ENCODE peak calls at places on chromosomes 2 and 18, in four cellular contexts. Y, H, P and L are unnamed samples.

GRCh38 chr2:25230626-25231311 is 62.4 kb upstream of the POMC start:
- DNase-seq in H (no peak), Y (no peak), P (no peak), L (peak)

GRCh38 chr2:198994678-198995077 is 463.1 kb downstream of the SATB2 start:
- DNase-seq in P (no peak), H (no peak), Y (no peak), L (no peak)

GRCh38 chr18:26642461-26643348 is 94.4 kb upstream of the KCTD1 start:
- DNase-seq in H (no peak), P (no peak), Y (no peak), L (no peak)

GRCh38 chr2:28638102-28638501 is 113.5 kb upstream of the PPP1CB start:
- DNase-seq in P (no peak), Y (no peak), H (no peak), L (no peak)

GRCh38 chr2:60439219-60439974 is 114.1 kb downstream of the BCL11A start:
- DNase-seq in H (peak), Y (peak), P (peak), L (peak)

GRCh38 chr2:138003411-138003810 is 39.1 kb downstream of the HNMT start:
- DNase-seq in H (no peak), Y (no peak), P (no peak), L (no peak)

GRCh38 chr2:96690306-96691021 is 47.9 kb downstream of the FER1L5 start:
- DNase-seq in P (no peak), H (no peak), Y (no peak), L (no peak)

GRCh38 chr2:207831569-207832248 is 62.0 kb upstream of the FZD5 start:
- DNase-seq in P (peak), H (no peak), Y (no peak), L (no peak)

GRCh38 chr18:676747-677544 is 19.5 kb downstream of the TYMS start:
- DNase-seq in Y (no peak), H (no peak), P (no peak), L (no peak)

GRCh38 chr18:33596178-33596854 is 18.3 kb downstream of the ASXL3 start:
- DNase-seq in Y (no peak), H (no peak), P (no peak), L (no peak)

GRCh38 chr2:170170281-170171035 is 7.5 kb upstream of the MYO3B start:
- DNase-seq in Y (no peak), H (no peak), P (no peak), L (peak)

GRCh38 chr2:187338679-187339121 is 109.4 kb downstream of the CALCRL start:
- DNase-seq in Y (no peak), P (no peak), H (no peak), L (no peak)

GRCh38 chr18:49682301-49683190 is 120.7 kb downstream of the LIPG start:
- DNase-seq in Y (no peak), H (no peak), P (no peak), L (no peak)

GRCh38 chr2:12715258-12715865 is 1.4 kb upstream of the TRIB2 start:
- DNase-seq in P (no peak), Y (no peak), H (no peak), L (no peak)

GRCh38 chr2:12915792-12916191 is 199.1 kb downstream of the TRIB2 start:
- DNase-seq in P (no peak), H (no peak), Y (no peak), L (no peak)

GRCh38 chr2:182115258-182115657 is 129.6 kb downstream of the PPP1R1C start:
- DNase-seq in Y (no peak), P (no peak), H (no peak), L (no peak)

GRCh38 chr2:182113334-182113733 is 127.7 kb downstream of the PPP1R1C start:
- DNase-seq in H (no peak), P (no peak), Y (no peak), L (no peak)

GRCh38 chr2:182110326-182110725 is 124.7 kb downstream of the PPP1R1C start:
- DNase-seq in H (no peak), P (no peak), Y (no peak), L (no peak)
- TF ChIP-seq CTCF in H (no peak), P (no peak), Y (no peak), L (no peak)

GRCh38 chr2:101737478-101738240 is 40.2 kb downstream of the MAP4K4 start:
- DNase-seq in P (no peak), Y (no peak), H (no peak), L (no peak)
- H3K27ac ChIP-seq in P (no peak), Y (no peak), H (no peak), L (no peak)

GRCh38 chr2:3778841-3779505 is 75.6 kb downstream of the DCDC2C start:
- DNase-seq in Y (no peak), P (no peak), H (no peak), L (no peak)

GRCh38 chr2:3784731-3785130 is 81.4 kb downstream of the DCDC2C start:
- DNase-seq in H (no peak), P (no peak), Y (no peak), L (no peak)

GRCh38 chr2:3778016-3778415 is 74.6 kb downstream of the DCDC2C start:
- DNase-seq in Y (no peak), P (no peak), H (no peak), L (no peak)

GRCh38 chr2:3779650-3780049 is 76.3 kb downstream of the DCDC2C start:
- DNase-seq in H (no peak), P (no peak), Y (no peak), L (peak)

DNA sequence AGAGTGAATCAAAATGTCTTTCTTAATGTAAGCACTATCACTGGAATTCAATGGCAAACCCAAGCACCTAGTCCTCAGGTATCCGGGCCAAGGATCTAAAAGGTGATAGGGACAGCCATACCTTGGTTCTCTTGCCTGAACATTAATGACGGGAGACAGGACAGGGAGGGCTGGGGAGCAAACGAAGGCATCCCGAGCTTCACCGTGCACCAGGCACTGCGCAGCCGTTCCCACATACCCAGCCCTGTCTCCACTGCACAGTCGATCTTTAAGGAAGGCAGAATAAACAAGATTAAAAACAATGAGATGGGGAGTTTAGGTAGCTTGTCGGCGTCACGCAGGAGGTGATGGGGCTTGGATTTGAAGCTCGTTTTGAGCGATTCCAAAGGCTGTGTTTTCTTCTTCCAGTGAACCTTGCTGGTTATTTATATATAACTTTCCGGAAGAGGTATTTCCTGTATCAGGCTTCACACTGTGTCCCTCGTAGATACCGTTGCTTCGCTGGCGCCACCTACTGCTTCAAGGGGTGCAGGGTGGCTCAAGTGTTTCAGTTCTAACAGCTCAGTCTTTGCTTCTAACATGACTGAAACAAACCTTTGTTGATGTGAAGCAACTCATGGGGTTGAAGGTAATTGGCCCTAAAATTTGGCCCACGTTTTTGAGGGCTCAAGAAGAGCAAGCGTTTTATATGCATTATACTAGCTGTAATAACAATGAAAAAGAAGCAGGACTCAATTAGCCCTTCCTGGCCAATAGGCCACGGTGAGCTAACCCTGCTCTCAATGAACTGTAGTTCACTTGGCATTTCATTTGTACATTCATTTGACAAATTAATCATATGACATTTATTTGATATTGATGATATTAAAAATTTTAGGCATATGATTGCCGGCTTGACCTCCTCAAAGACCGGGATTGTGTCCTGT is 77.4 kb downstream of the DCDC2C start:
- DNase-seq in P (peak), Y (peak), H (no peak), L (peak)
- TF ChIP-seq CTCF in P (peak), Y (peak), H (peak), L (peak)

GRCh38 chr2:239904496-239904895 is 120.6 kb downstream of the NDUFA10 start:
- DNase-seq in P (no peak), Y (no peak), H (no peak), L (no peak)

GRCh38 chr2:239905306-239905705 is 119.8 kb downstream of the NDUFA10 start:
- DNase-seq in H (no peak), Y (no peak), P (no peak), L (peak)

GRCh38 chr2:239903803-239904202 is 121.3 kb downstream of the NDUFA10 start:
- DNase-seq in P (no peak), Y (no peak), H (no peak), L (no peak)

GRCh38 chr2:239903210-239903609 is 121.9 kb downstream of the NDUFA10 start:
- DNase-seq in H (no peak), P (no peak), Y (no peak), L (no peak)

DNA sequence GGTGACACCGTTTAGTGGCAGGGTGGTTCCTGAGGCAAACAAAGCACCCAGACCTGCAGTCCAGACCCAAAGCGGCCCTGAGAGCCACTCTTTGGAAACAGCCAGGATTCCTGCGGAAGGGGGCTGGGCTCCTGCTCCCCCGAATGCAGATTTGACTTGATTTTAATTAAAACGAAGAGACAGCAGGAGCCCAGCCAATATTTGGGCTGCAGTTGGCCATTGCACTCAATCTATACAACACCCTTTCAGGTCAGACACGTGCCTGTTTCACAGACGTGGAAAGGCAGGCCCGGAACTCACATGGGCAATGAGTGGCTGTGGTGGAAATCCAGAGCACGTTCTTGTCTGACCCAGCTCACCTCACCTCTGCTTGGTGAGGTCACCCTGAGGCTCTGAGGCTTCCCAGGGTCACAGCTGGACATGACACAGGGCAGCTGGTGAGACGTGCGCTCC is 122.4 kb downstream of the NDUFA10 start:
- DNase-seq in Y (no peak), P (no peak), H (no peak), L (no peak)
- H3K27ac ChIP-seq in Y (no peak), P (no peak), H (no peak), L (no peak)

DNA sequence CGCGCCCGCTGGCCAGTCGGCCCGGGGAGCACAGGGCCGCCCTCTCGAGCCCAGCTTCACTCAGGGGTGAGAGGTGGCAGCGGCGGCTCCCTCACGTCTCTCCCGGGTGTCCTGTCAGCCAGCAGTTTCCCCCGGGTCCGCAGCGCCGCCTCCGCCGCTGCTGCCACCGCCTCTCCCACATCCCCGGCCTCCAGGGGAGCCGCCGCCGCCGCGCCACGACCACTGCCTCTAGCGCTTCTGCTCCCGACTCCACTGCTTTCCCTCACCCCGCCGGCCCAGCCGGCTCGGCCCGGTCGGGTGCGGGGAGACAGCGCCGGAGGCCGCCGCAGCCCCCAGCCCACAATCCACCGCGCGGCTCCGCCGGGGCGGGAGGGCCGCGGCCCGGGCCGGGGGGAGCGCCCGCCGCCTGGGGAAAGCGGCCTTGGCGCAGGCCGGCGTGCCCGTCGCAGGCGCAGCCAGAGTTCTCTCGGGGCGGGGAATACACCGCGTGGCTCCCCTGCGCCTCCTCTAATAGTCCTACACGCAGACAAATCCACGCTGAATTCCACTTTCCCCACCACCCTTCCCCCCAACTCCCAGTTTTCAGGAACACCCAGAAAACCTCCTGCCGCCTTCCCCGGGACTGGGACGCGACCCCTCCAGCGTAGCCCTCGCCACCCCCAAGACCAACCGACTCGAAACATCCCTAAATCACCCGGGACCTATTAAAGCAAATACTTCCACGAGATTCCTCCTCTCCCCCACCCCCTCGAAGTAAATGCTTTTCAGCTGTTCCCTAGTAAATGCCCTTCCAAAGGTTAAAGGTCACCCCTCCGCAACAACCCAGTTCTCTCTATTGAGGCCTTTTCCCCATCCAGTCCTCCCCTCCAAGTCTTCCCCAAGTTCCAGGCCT is at the start of gene VPS54:
- DNase-seq in H (peak), P (peak), Y (no peak), L (peak)
- TF ChIP-seq CTCF in H (no peak), P (no peak), Y (no peak), L (no peak)

DNA sequence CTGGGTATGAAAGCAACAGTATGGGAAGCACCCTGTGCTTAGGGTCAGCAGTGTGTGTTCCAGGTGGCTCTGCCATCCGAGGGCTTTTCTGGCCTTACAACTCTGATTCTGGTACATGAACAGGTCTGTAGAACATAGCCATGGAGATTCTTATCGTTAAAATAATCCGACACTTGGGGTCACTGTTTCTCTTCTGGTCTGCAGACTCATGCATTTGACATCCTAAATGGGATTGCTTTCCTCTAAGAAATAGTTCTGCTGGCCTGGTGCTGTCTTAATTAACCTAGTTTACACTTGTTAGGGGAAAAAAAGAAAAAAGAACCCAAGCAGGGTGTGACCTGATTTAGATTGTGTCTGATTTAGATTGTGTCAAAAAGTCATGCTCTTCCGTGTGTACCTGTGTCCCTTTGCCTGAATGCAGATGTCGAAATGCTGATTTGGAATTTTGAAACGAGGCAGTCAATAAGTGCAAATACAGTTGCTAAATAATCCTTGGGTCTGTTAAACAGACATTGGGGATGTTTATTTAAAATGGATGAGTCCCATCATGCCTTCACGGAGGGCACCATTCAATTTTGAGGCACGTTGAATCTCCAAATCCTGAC is 59.6 kb downstream of the TRPM8 start:
- DNase-seq in H (no peak), Y (no peak), P (no peak), L (peak)
- H3K27ac ChIP-seq in H (no peak), Y (no peak), P (no peak), L (peak)